ENCODE peak calls at places on chromosome 15, in five cellular contexts. K is transverse colon, P is endothelial cell, Y is AG04449, A is progenitor cell of endocrine pancreas. O is an unnamed sample.

GRCh38 chr15:92861742-92862141 is 38.4 kb upstream of the CHD2 start:
- DNase-seq in K (no peak), P (no peak), Y (no peak), A (no peak), O (no peak)

GRCh38 chr15:85865070-85865684 is 70.5 kb upstream of the KLHL25 start:
- DNase-seq in K (peak), P (peak), Y (no peak), A (peak), O (no peak)

GRCh38 chr15:59532770-59533379 is 78.7 kb upstream of the GCNT3 start:
- DNase-seq in K (peak), P (peak), Y (no peak), A (peak), O (no peak)

GRCh38 chr15:88865498-88866099 is 29.7 kb downstream of the HAPLN3 start:
- DNase-seq in K (no peak), P (no peak), Y (no peak), A (no peak), O (no peak)

GRCh38 chr15:87556886-87557285 is 699.7 kb downstream of the NTRK3 start:
- DNase-seq in K (no peak), P (no peak), Y (no peak), A (no peak), O (no peak)

GRCh38 chr15:91652610-91653207 is 200.8 kb upstream of the SLCO3A1 start:
- DNase-seq in K (no peak), P (no peak), Y (no peak), A (no peak), O (no peak)

GRCh38 chr15:49817100-49817499 is 196.3 kb downstream of the DTWD1 start:
- DNase-seq in K (no peak), P (no peak), Y (no peak), A (no peak), O (no peak)

GRCh38 chr15:81190922-81191507 is 5.7 kb upstream of the IL16 start:
- DNase-seq in K (no peak), P (no peak), Y (no peak), A (no peak), O (no peak)

GRCh38 chr15:60907233-60907947 is 321.7 kb downstream of the RORA start:
- DNase-seq in K (no peak), P (no peak), Y (no peak), A (no peak), O (no peak)

GRCh38 chr15:80452166-80452565 is 48.0 kb downstream of the ARNT2 start:
- DNase-seq in K (no peak), P (no peak), Y (no peak), A (no peak), O (no peak)

GRCh38 chr15:90471126-90471525 is 58.6 kb upstream of the CRTC3 start:
- DNase-seq in K (no peak), P (no peak), Y (no peak), A (no peak), O (no peak)

GRCh38 chr15:49168026-49168425 is 2.0 kb upstream of the GALK2 start:
- DNase-seq in K (no peak), P (no peak), Y (no peak), A (no peak), O (no peak)

GRCh38 chr15:70789213-70789612 is 25.9 kb upstream of the UACA start:
- DNase-seq in K (peak), P (no peak), Y (no peak), A (no peak), O (no peak)

GRCh38 chr15:69755571-69756310 is 303.1 kb downstream of the RPLP1 start:
- DNase-seq in K (peak), P (no peak), Y (no peak), A (no peak), O (peak)

DNA sequence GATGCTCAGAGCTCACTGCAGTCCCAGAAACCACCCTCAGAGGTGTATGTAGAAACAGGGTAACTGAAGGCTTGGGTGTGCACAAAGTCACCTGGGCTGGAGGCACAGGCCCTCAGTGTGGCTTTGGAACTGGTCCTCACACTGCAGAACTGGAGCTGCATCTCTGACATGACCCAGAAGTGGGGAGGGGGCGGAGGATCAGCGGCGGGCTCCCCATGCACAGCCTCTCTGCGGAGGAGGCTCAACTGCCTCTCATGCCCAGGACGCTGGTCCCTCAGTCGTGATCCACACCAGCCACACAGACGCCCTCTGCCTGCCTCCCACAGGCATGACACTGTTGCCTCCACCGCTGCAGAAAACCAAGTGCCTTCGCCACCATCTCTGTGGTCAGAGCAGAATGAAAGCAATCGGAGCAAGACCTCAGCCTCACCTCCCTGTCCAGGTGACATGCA is 73.7 kb downstream of the TM2D3 start:
- DNase-seq in K (peak), P (peak), Y (no peak), A (peak), O (no peak)
- TF ChIP-seq CTCF in K (peak), P (no peak), Y (peak), A (peak), O (no peak)

DNA sequence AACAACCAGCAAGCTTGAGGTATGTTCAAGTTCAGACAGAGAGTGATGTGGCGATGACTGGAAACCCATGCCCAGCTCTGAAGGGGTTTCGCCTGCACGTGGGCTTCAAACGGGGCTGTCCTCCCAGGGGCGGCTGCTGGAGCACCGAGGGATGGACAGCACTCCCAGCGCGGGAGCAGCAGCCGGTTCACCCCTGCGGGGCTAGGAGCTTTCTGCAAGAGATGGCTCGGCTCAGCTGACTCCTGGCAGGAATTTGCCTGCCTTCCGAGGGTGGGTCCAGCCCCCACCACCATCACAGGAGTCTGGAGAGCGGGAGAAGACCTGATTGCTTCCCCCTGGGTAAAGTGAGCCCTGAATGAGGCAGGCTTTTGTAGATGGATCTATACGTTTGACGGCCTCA is 66.9 kb downstream of the ASB7 start:
- DNase-seq in K (no peak), P (no peak), Y (no peak), A (no peak), O (no peak)
- TF ChIP-seq CTCF in K (no peak), P (no peak), Y (no peak), A (no peak), O (no peak)

DNA sequence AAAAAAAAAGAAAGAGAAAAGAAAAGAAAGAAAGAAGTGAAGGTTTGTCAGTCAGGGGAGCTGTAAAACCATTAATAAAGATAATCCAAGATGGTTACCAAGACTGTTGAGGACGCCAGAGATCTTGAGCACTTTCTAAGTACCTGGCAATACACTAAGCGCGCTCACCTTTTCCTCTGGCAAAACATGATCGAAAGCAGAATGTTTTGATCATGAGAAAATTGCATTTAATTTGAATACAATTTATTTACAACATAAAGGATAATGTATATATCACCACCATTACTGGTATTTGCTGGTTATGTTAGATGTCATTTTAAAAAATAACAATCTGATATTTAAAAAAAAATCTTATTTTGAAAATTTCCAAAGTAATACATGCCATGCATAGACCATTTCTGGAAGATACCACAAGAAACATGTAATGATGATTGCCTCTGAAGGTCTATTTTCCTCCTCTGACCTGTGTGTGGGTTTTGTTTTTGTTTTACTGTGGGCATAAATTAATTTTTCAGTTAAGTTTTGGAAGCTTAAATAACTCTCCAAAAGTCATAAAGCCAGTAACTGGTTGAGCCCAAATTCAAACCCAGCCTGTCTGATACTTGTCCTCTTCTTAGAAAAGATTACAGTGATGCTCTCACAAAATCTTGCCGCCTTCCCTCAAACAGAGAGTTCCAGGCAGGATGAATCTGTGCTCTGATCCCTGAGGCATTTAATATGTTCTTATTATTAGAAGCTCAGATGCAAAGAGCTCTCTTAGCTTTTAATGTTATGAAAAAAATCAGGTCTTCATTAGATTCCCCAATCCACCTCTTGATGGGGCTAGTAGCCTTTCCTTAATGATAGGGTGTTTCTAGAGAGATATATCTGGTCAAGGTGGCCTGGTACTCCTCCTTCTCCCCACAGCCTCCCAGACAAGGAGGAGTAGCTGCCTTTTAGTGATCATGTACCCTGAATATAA is 2.0 kb downstream of the B2M start:
- DNase-seq in K (no peak), P (no peak), Y (no peak), A (no peak), O (no peak)
- TF ChIP-seq CTCF in K (peak), P (no peak), Y (peak), A (no peak), O (peak)

DNA sequence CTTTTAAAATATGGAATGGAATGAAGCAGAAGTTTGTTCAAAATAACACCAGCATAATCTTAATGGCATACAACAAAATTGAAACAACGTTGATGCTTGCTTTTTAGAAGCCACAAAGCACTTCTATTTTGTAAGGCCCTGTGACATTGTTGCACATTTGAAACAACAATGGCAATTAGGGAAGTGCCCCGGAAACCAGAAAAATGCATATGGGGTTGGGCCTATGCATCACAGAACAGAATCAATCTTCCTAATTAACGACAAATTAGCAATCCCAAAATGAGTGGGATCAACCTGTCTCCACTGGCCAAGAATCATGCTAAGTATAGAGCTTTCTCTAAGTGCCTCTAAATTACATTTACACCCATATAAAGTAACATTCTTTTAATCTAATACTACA is 168.9 kb downstream of the MEIS2 start:
- DNase-seq in K (no peak), P (no peak), Y (no peak), A (no peak), O (no peak)
- TF ChIP-seq CTCF in K (no peak), P (no peak), Y (no peak), A (no peak), O (no peak)

DNA sequence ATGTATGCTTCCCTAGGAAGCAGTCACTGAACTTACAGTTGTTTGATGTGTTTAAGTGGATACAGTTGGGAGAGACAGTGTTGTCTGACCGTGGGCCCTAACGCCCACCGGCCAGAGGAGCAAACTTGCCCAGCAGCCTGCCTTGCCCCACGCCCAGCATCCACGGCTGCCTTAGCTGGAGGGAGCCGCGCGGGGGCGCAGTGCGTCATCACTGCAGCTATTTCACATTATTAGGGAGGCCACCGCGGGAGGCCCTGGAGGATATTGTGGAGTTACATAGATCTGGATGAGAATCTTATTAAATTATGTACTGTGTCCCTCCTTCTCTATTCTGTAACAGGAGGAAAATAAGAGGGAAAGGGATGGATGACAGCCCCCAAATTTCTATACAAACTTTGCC is 267.2 kb downstream of the GABRG3 start:
- DNase-seq in K (no peak), P (peak), Y (no peak), A (no peak), O (no peak)
- TF ChIP-seq CTCF in K (no peak), P (peak), Y (no peak), A (peak), O (no peak)

GRCh38 chr15:67080900-67081431 is 15.6 kb downstream of the SMAD3 start:
- DNase-seq in K (no peak), P (no peak), Y (no peak), A (no peak), O (no peak)
- TF ChIP-seq CTCF in K (no peak), P (no peak), Y (peak), A (no peak), O (no peak)